ENCODE peak calls at places on chromosomes 12 and 14, in seven cellular contexts. Q is IMR-90, I is neuronal stem cell, C is H9, O is trophoblast cell, W is mesenchymal stem cell, B is H1. E is an unnamed sample.

GRCh38 chr14:78196323-78196722 is 26.1 kb downstream of the NRXN3 start:
- DNase-seq in O (no peak), C (no peak), W (no peak), I (no peak), B (no peak), Q (no peak), E (peak; percentile 7)

GRCh38 chr12:51672334-51672733 is 81.3 kb downstream of the SCN8A start:
- DNase-seq in O (no peak), Q (peak; percentile 56), W (no peak), B (no peak), I (no peak), C (no peak), E (peak; percentile 20)

GRCh38 chr12:123937707-123938600 is 34.7 kb downstream of the CCDC92 start:
- DNase-seq in C (no peak), B (no peak), W (peak; percentile 17), O (no peak), Q (peak; percentile 17), I (no peak), E (no peak)

GRCh38 chr14:28813810-28814209 is 47.2 kb downstream of the FOXG1 start:
- DNase-seq in C (no peak), B (no peak), O (no peak), W (no peak), Q (no peak), I (no peak), E (no peak)

GRCh38 chr12:127717293-127717692 is 549.7 kb upstream of the TMEM132C start:
- DNase-seq in B (no peak), W (no peak), I (no peak), C (no peak), Q (no peak), O (no peak), E (no peak)

GRCh38 chr14:45253754-45254300 is 825 bp upstream of the MIS18BP1 start:
- DNase-seq in O (no peak), I (no peak), C (no peak), W (no peak), Q (peak; percentile 26), B (no peak), E (no peak)

GRCh38 chr12:26853303-26854027 is 20.5 kb upstream of the ITPR2 start:
- DNase-seq in W (peak; percentile 62), Q (peak; percentile 56), B (peak; percentile 66), I (peak; percentile 41), C (peak; percentile 62), O (peak; percentile 82), E (peak; percentile 51)

GRCh38 chr12:53217930-53218307 is 10.9 kb upstream of the ITGB7 start:
- DNase-seq in I (no peak), C (peak; percentile 51), O (no peak), Q (peak; percentile 27), B (no peak), W (peak; percentile 52), E (no peak)

GRCh38 chr12:111788178-111788654 is 21.5 kb downstream of the ALDH2 start:
- DNase-seq in I (no peak), O (peak; percentile 40), B (no peak), C (no peak), Q (peak; percentile 55), W (peak; percentile 35), E (no peak)

GRCh38 chr14:69101331-69101826 is 51.5 kb downstream of the DCAF5 start:
- DNase-seq in I (no peak), C (no peak), B (no peak), O (peak; percentile 89), Q (peak; percentile 91), W (peak; percentile 90), E (peak; percentile 74)

GRCh38 chr14:96637521-96637920 is 135.3 kb downstream of the PAPOLA start:
- DNase-seq in C (no peak), I (no peak), Q (no peak), O (no peak), B (no peak), W (no peak), E (no peak)

GRCh38 chr14:56944397-56944796 is 134.1 kb upstream of the OTX2 start:
- DNase-seq in I (no peak), W (no peak), O (no peak), B (no peak), C (no peak), Q (no peak), E (no peak)

GRCh38 chr14:21026988-21027315 is 2.1 kb upstream of the NDRG2 start:
- DNase-seq in O (no peak), Q (no peak), B (no peak), C (no peak), I (no peak), W (no peak), E (peak; percentile 77)

GRCh38 chr12:58186914-58187313 is 245.5 kb downstream of the ATP23 start:
- DNase-seq in C (no peak), O (no peak), Q (no peak), B (no peak), I (no peak), W (no peak), E (no peak)

GRCh38 chr12:51923506-51924365 is 16.4 kb downstream of the ACVRL1 start:
- DNase-seq in C (peak; percentile 83), O (peak; percentile 61), W (no peak), B (peak; percentile 93), I (no peak), Q (no peak), E (peak; percentile 47)

GRCh38 chr14:93036652-93037341 is 78.9 kb downstream of the ITPK1 start:
- DNase-seq in O (no peak), Q (no peak), B (no peak), W (no peak), I (peak; percentile 66), C (no peak), E (no peak)

GRCh38 chr14:93035917-93036651 is 79.6 kb downstream of the ITPK1 start:
- DNase-seq in B (no peak), O (peak; percentile 32), Q (no peak), C (no peak), I (peak; percentile 45), W (no peak), E (peak; percentile 59)

GRCh38 chr14:93039649-93040315 is 75.9 kb downstream of the ITPK1 start:
- DNase-seq in O (no peak), Q (no peak), B (no peak), W (no peak), C (no peak), I (no peak), E (no peak)

GRCh38 chr14:93035585-93035916 is 80.2 kb downstream of the ITPK1 start:
- DNase-seq in B (no peak), W (no peak), C (no peak), O (no peak), Q (no peak), I (no peak), E (no peak)

DNA sequence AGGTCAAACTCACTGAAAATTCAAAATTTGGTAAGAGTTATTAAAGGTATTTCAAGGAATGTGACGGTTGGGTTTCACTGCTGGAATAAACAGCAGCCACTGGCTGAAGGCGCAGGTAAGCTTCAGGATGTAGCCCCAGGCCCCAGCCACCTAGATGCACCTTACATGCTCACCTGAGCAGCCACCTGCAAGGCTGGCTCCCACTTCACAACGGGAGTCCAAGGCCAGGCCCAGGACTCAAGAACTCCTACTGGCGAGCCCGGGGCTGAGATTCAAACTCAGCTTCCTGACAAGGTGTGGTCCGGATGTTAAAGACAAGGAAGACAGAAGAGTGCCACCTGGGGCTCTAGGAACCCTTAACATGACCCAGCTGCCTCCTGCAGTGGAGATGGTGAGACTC is 78.4 kb downstream of the ITPK1 start:
- DNase-seq in O (peak; percentile 33), Q (no peak), C (no peak), B (no peak), W (no peak), I (no peak), E (no peak)
- H3K4me1 ChIP-seq in O (peaks cover 4% of the 10 kb centered on the region), Q (peaks cover 11% of the 10 kb centered on the region), C (peaks cover 26% of the 10 kb centered on the region), B (peaks cover 26% of the 10 kb centered on the region), W (peaks cover 40% of the 10 kb centered on the region), I (peaks cover 49% of the 10 kb centered on the region), E (peaks cover 12% of the 10 kb centered on the region)

GRCh38 chr12:100715976-100716657 is 78.5 kb upstream of the ANO4 start:
- DNase-seq in I (no peak), Q (no peak), C (peak; percentile 78), B (peak; percentile 67), O (no peak), W (no peak), E (peak; percentile 74)
- H3K4me2 ChIP-seq in I (peak overlapping the region; percentile 68), Q (no peak overlapping the region), C (peak overlapping the region; percentile 24), B (peak overlapping the region; percentile 78), O (peak overlapping the region; percentile 69), W (no peak overlapping the region), E (peak overlapping the region; percentile 77)

GRCh38 chr12:91606662-91607377 is 424.2 kb upstream of the DCN start:
- DNase-seq in Q (no peak), B (no peak), C (no peak), I (no peak), W (no peak), O (no peak), E (peak; percentile 5)

GRCh38 chr12:91608562-91608961 is 425.9 kb upstream of the DCN start:
- DNase-seq in O (no peak), W (peak; percentile 1), Q (no peak), I (no peak), B (no peak), C (no peak), E (no peak)

GRCh38 chr12:91613223-91613779 is 430.7 kb upstream of the DCN start:
- DNase-seq in C (no peak), I (no peak), B (no peak), O (no peak), Q (no peak), W (no peak), E (no peak)

GRCh38 chr12:91609283-91609682 is 426.7 kb upstream of the DCN start:
- DNase-seq in Q (no peak), O (no peak), W (no peak), I (no peak), C (no peak), B (no peak), E (no peak)

DNA sequence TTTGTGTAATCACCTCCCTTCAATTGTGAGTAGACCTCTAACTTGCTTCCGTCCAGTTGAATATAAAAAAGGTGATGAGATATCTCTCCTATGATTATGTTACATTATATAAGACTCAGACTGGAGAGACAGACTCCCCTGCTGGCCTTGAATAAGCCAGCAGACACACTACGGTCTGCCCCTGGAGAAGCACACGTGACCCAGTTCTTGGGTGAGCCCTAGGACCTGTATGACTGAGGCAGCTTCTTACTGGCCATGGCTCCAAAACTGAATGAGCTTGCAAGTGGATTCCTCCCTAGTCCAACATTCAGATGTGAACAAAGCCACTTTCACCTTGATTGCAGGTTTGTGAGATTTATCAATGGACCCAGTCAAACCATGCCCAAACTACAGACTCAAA is 427.9 kb upstream of the DCN start:
- DNase-seq in O (no peak), B (no peak), W (no peak), Q (no peak), I (no peak), C (no peak), E (no peak)
- H3K18ac ChIP-seq in O (no peak overlapping the region), B (no peak overlapping the region), W (no peak overlapping the region), Q (no peak overlapping the region), I (no peak overlapping the region), C (no peak overlapping the region), E (no peak overlapping the region)

GRCh38 chr12:114916124-114916523 is 232.1 kb upstream of the TBX3 start:
- DNase-seq in W (peak; percentile 90), I (no peak), B (no peak), Q (peak; percentile 91), C (no peak), O (no peak), E (no peak)

GRCh38 chr12:114918535-114919233 is 234.7 kb upstream of the TBX3 start:
- DNase-seq in I (no peak), C (no peak), Q (peak; percentile 72), O (peak; percentile 69), B (no peak), W (peak; percentile 85), E (no peak)

GRCh38 chr12:114917307-114917706 is 233.3 kb upstream of the TBX3 start:
- DNase-seq in C (no peak), I (no peak), B (no peak), W (no peak), O (peak; percentile 64), Q (no peak), E (no peak)

GRCh38 chr12:114917953-114918352 is 234.0 kb upstream of the TBX3 start:
- DNase-seq in O (no peak), Q (no peak), W (no peak), B (no peak), C (no peak), I (no peak), E (no peak)

GRCh38 chr12:114916531-114916930 is 232.6 kb upstream of the TBX3 start:
- DNase-seq in W (peak; percentile 61), C (no peak), Q (no peak), B (no peak), I (no peak), O (no peak), E (no peak)
- H3K4me1 ChIP-seq in W (peaks cover 6% of the 10 kb centered on the region), C (no peaks in the 10 kb centered on the region), Q (peaks cover 23% of the 10 kb centered on the region), B (no peaks in the 10 kb centered on the region), I (peaks cover 9% of the 10 kb centered on the region), O (peaks cover 8% of the 10 kb centered on the region), E (no peaks in the 10 kb centered on the region)

E was measured in mesendoderm.